ENCODE peak calls at places on chromosomes 4 and X, in nine cellular contexts. S is thoracic aorta, A is tibial artery, C is left lung, E is MM.1S, F is tibial nerve, O is colonic mucosa, I is mesenchymal stem cell, Z is prostate gland. P is an unnamed sample. For H3K27me3 and H3K4me1, the result is how much of the 10 kb centered on the place peaks cover.

GRCh38 chr4:163484906-163485305 is 9.6 kb upstream of the TMA16 start:
- DNase-seq in F (peak), S (no peak), C (no peak), A (peak), O (peak), I (peak), Z (no peak), E (peak), P (no peak)

GRCh38 chr4:44760142-44760898 is 34.0 kb upstream of the GNPDA2 start:
- DNase-seq in I (peak), C (no peak), F (no peak), Z (no peak), O (no peak), S (no peak), E (peak), A (no peak), P (no peak)

GRCh38 chr4:74654230-74654681 is 140.1 kb downstream of the BTC start:
- DNase-seq in E (no peak), I (no peak), C (no peak), A (no peak), F (no peak), O (peak), S (no peak), Z (no peak), P (no peak)

GRCh38 chr4:8540072-8540471 is 40.1 kb upstream of the GPR78 start:
- DNase-seq in C (peak), F (no peak), I (no peak), Z (no peak), E (peak), S (no peak), O (no peak), A (no peak), P (no peak)

GRCh38 chr4:137794779-137795178 is 262.5 kb upstream of the PCDH18 start:
- DNase-seq in A (no peak), Z (no peak), O (no peak), F (no peak), E (no peak), C (no peak), S (no peak), I (no peak), P (no peak)

GRCh38 chr4:6023766-6024165 is 5.5 kb upstream of the C4orf50 start:
- DNase-seq in O (no peak), Z (no peak), I (no peak), E (no peak), A (no peak), C (no peak), S (no peak), F (no peak), P (no peak)

GRCh38 chr4:82890602-82890912 is 396 bp downstream of the SEC31A start:
- DNase-seq in A (no peak), Z (no peak), S (no peak), C (no peak), O (no peak), F (no peak), I (no peak), E (no peak), P (no peak)

GRCh38 chr4:83219344-83219990 is 65.1 kb downstream of the COQ2 start:
- DNase-seq in F (no peak), Z (peak), E (peak), O (no peak), C (no peak), A (peak), I (no peak), S (no peak), P (no peak)

GRCh38 chrX:21975827-21976226 is 35.3 kb downstream of the SMS start:
- DNase-seq in E (no peak), Z (peak), O (no peak), F (no peak), C (no peak), A (no peak), I (peak), S (no peak), P (no peak)

GRCh38 chrX:11474576-11474975 is 181.4 kb downstream of the AMELX start:
- DNase-seq in E (no peak), A (peak), C (no peak), I (no peak), F (no peak), Z (no peak), O (no peak), S (no peak), P (no peak)

GRCh38 chr4:171334549-171334948 is 478.7 kb upstream of the GALNTL6 start:
- DNase-seq in A (no peak), O (no peak), S (no peak), F (no peak), Z (no peak), C (no peak), I (no peak), E (no peak), P (no peak)

GRCh38 chrX:149151805-149152757 is 353.0 kb downstream of the IDS start:
- DNase-seq in A (no peak), S (no peak), C (no peak), E (no peak), Z (no peak), O (no peak), I (peak), F (no peak), P (no peak)

GRCh38 chr4:15652191-15652590 is 3.0 kb downstream of the FBXL5 start:
- DNase-seq in Z (no peak), O (no peak), A (no peak), S (no peak), C (no peak), F (no peak), E (no peak), I (no peak), P (no peak)

GRCh38 chr4:158818595-158818994 is 49.8 kb downstream of the FNIP2 start:
- DNase-seq in E (no peak), C (no peak), S (no peak), I (no peak), O (no peak), Z (no peak), A (no peak), F (no peak), P (no peak)

GRCh38 chr4:40196260-40196659 is 571 bp upstream of the RHOH start:
- DNase-seq in Z (no peak), I (no peak), O (no peak), A (no peak), S (no peak), F (no peak), E (peak), C (no peak), P (no peak)

GRCh38 chr4:123166023-123166422 is 230.6 kb upstream of the SPRY1 start:
- DNase-seq in F (no peak), I (no peak), E (no peak), Z (no peak), S (no peak), O (no peak), C (no peak), A (no peak), P (no peak)

GRCh38 chrX:150548684-150549083 is 19.7 kb upstream of the MTM1 start:
- DNase-seq in F (no peak), I (no peak), A (no peak), E (no peak), Z (no peak), S (no peak), O (no peak), C (no peak), P (no peak)

GRCh38 chr4:77157859-77158486 is 966 bp downstream of the CCNG2 start:
- DNase-seq in E (peak), C (peak), A (peak), Z (peak), F (peak), S (peak), I (peak), O (peak), P (peak)

GRCh38 chr4:5574386-5574785 is 134.0 kb downstream of the EVC2 start:
- DNase-seq in C (no peak), I (no peak), O (no peak), F (no peak), E (no peak), A (no peak), S (no peak), Z (no peak), P (no peak)

GRCh38 chrX:65921363-65921762 is 118.5 kb downstream of the VSIG4 start:
- DNase-seq in A (no peak), O (no peak), Z (no peak), E (no peak), F (no peak), S (no peak), C (no peak), I (no peak), P (no peak)

GRCh38 chrX:48597353-48598264 is at the start of gene WDR13:
- DNase-seq in C (peak), O (peak), E (peak), A (peak), Z (peak), I (peak), F (peak), S (peak), P (peak)

DNA sequence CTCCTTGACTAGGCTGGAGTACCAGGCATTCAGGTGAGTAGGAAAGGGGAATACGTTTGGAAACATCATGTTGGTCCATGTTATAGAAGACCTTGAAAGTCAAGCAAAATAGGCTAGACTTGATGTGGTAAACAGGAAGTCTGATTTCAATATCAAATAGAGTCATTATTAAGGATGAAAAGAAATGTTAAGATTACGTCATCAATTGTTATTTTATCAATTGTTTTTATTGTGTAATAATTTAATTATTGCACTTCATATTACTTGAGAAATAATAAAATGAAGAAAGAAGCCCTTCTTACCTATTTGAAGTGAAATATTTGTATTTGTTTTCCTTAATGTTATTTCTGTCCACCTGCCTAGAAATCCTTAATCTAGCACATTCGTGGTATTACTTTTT is 361.0 kb upstream of the HAND2 start:
- DNase-seq in I (no peak), C (no peak), F (no peak), Z (no peak), O (no peak), S (no peak), A (no peak), E (no peak), P (no peak)
- H3K27me3 ChIP-seq in I (under half), C (under half), F (under half), Z (under half), O (under half), S (under half), A (under half), E (under half), P (under half)

DNA sequence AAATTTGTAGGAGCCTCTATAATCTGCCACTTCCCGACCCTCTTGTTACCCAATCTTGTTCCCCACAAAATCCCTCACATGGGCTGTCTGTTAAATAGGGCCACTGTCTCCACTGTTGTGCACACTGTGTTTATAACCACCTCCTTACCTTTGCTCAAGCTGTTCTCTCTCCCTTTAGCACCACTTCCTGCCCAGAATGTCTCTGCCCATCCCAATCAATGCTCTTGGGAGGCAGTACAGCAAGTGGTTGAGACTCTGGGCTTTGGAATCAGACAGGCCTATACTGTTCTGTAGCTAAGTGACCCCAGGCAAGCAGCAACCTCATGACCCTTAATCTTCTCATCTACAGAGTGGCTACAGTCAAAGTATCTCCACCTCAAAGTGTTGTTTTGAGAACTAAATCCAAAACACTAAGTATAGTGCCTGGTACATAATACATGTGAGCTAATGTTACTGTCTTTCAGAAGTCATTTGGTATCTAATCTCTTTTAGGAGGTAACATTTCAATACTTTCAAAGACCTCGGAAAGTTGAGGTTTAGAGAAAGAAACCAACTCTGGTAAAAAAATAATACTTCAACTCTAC is 3.8 kb upstream of the TXK start:
- DNase-seq in O (no peak), F (no peak), A (no peak), I (no peak), C (no peak), S (no peak), Z (no peak), E (no peak), P (no peak)
- H3K4me1 ChIP-seq in O (under half), F (under half), A (under half), I (under half), C (under half), S (under half), Z (under half), E (under half), P (under half)

GRCh38 chr4:36249605-36250004 is 5.3 kb upstream of the ARAP2 start:
- DNase-seq in O (no peak), Z (no peak), S (no peak), A (no peak), E (no peak), C (no peak), I (no peak), F (no peak), P (no peak)
- H3K27me3 ChIP-seq in O (under half), Z (under half), S (under half), A (under half), E (under half), C (under half), I (under half), F (under half), P (under half)

DNA sequence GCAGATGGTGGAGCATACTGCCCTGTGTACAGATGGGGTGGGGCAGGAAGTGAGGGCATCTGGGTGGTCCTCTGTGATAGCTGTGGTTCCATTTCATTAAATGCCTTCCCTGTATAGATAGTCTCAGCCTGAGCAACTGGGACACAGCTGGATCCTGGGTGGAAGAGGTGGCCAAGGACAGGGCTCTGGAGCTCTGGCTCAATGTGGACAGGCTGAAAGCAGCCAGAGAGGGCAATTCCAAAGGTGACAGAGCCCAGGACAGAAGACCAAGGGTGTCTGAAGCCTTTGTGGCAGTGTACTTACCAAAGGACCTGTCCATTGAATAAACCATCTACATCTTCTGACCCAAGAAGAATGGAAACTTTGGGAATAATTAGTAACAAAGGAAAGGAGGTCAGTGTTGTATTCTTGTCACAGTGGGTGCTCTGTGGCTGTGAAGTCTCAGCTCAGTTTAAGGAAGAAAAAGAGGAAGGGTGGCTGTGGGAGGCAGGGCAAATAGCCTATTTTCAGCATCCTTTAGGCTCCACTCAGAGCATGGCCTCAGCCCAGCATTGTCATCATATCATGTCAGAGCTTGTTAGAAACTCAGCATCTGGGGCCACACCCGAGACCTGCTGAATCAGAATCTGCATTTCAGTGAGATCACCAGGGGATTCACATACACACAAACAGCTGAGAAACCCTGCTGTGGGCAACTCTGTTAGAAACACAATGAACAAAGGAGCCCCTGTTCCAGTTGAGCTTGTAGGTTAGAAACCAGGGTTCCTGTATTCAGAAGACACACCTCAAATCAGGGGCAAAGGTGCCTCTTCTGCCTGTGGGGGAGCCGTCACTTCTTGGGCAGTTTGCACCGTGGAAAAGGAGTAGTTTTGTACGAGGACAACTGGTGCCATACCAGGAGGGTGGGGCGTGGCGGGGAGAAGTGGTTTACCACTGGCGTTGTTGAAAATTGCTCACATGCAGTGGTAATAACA is 168.6 kb downstream of the PTTG2 start:
- DNase-seq in S (peak), I (no peak), E (peak), O (peak), Z (no peak), A (no peak), C (no peak), F (no peak), P (no peak)
- H3K4me1 ChIP-seq in S (under half), I (under half), E (half or more), O (under half), Z (under half), A (under half), C (under half), F (under half), P (under half)

DNA sequence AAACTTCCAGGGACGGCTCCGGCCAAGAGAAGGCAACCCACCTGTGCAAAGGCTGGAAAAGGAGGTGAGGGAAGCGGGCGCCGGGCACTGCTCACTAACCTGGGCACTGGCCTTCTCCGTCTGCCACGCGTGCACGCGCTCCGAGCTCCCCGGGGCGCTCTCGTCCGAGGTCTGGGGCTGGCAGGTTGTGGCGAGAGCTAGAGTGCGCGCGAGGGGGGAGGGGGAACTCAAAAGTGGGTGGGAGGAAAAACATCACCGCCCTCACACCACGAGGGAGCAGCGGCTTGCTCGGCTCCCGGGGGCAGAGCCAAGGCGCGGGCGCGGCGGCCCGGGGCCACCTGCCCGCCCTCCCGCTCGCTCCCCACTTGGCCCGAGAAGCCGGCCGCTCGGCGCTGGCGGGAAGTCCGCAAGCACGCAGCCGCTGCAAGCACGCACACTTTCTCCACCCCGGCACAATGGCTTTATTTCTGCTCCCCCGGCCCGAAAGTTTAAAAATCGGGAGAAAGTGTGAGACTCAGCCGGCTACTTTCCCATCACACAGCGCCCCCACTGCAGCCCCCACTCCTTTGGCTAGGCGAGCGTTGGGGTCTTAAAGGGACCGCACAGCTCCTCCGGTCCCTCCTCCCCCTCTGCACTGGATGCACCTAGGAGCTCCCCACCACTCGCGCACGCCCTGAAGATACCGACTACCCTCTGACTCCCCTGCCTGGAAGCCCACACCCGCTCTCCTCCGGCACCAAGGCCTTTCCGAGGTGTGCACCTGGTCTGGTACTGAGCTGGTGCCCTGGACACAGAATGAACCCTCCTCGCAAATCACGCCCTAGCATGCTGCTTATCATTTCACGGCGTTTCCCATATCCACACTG is at the start of gene CHRDL1:
- DNase-seq in C (peak), O (peak), F (peak), I (peak), E (peak), S (no peak), A (peak), Z (peak), P (peak)
- H3K27me3 ChIP-seq in C (under half), O (under half), F (under half), I (under half), E (under half), S (under half), A (under half), Z (under half), P (under half)

GRCh38 chr4:787561-787981 is 38.4 kb downstream of the CPLX1 start:
- DNase-seq in F (no peak), A (no peak), E (no peak), C (no peak), Z (no peak), I (no peak), O (no peak), S (no peak), P (no peak)

GRCh38 chr4:786861-787300 is 39.0 kb downstream of the CPLX1 start:
- DNase-seq in S (no peak), A (no peak), C (no peak), O (peak), F (no peak), Z (no peak), E (no peak), I (no peak), P (no peak)

GRCh38 chr4:785332-786073 is 40.4 kb downstream of the CPLX1 start:
- DNase-seq in A (no peak), O (peak), E (no peak), C (no peak), S (no peak), I (no peak), F (no peak), Z (no peak), P (no peak)

GRCh38 chr4:784401-785331 is 41.3 kb downstream of the CPLX1 start:
- DNase-seq in I (no peak), Z (no peak), O (peak), E (no peak), C (no peak), A (no peak), F (no peak), S (no peak), P (peak)

DNA sequence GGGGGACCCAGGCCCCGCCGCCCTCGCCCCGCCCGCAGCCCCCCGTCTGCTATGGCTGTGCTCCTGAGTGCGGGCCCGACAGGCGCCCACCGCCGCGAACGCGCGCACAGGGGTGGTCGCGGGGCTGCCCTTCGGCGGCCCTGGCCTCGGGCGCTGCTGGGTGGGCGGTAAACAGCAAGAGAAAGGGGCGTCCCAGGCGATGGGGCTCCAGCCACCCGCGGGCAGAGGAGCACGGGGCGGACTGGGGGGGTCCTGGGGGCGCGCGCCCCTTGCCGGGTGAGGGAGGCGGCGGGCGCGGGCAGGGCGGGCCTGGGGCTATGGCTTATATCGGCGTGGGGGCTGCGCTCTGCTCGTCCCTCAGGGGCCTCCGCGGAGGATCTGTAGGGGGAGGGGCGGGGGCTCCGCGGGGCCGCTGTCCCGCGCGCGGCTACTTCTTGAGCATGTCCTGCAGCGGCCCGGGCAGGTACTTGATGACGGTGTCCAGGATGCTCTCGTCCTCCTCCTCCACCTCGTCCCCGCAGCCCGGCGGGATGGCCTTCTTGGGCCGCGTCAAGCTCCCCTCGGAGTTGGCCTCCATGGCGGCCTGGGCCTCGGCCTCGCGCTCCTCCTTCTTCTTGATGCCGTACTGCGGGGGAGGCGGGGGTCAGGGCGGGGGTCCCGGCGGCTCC is 39.7 kb downstream of the CPLX1 start:
- DNase-seq in Z (no peak), E (no peak), I (no peak), S (no peak), C (no peak), O (peak), F (no peak), A (no peak), P (no peak)
- H3K4me1 ChIP-seq in Z (under half), E (under half), I (under half), S (under half), C (under half), O (under half), F (under half), A (under half), P (under half)

P was measured in psoas muscle.